ENCODE peak calls at places on chromosomes 2 and 18, in seven cellular contexts. T, A, S, E, L, K and X are unnamed samples.

GRCh38 chr2:132715554-132715953 is 45.5 kb upstream of the LYPD1 start:
- DNase-seq in K (no peak), S (no peak), T (no peak), E (no peak), L (no peak), A (no peak), X (no peak)

GRCh38 chr2:205721057-205721767 is 38.9 kb downstream of the NRP2 start:
- DNase-seq in S (no peak), L (no peak), E (no peak), A (no peak), T (no peak), K (no peak), X (no peak)

GRCh38 chr2:147739531-147739930 is 105.3 kb upstream of the ACVR2A start:
- DNase-seq in E (no peak), A (no peak), K (no peak), L (no peak), S (no peak), T (no peak), X (no peak)

GRCh38 chr2:170157025-170157684 is 20.8 kb upstream of the MYO3B start:
- DNase-seq in K (no peak), S (no peak), A (no peak), L (no peak), E (no peak), T (no peak), X (no peak)

GRCh38 chr2:168354499-168354898 is 101.6 kb upstream of the CERS6 start:
- DNase-seq in T (no peak), A (no peak), K (no peak), L (no peak), E (no peak), S (no peak), X (no peak)

GRCh38 chr2:60707750-60708371 is 48.2 kb upstream of the PAPOLG start:
- DNase-seq in A (peak; percentile 10), K (no peak), E (no peak), S (no peak), T (peak; percentile 13), L (no peak), X (no peak)

GRCh38 chr18:45652703-45653490 is 37.6 kb downstream of the SLC14A2 start:
- DNase-seq in K (no peak), T (no peak), E (no peak), A (no peak), L (no peak), S (no peak), X (no peak)

GRCh38 chr2:187034434-187034833 is 185.5 kb upstream of the ZSWIM2 start:
- DNase-seq in A (no peak), S (no peak), E (no peak), T (no peak), K (no peak), L (no peak), X (no peak)

GRCh38 chr2:39408351-39409136 is 28.5 kb downstream of the MAP4K3 start:
- DNase-seq in K (no peak), E (no peak), L (no peak), S (no peak), T (no peak), A (no peak), X (no peak)

GRCh38 chr2:166494140-166494544 is at the start of gene SCN7A:
- DNase-seq in E (no peak), S (peak; percentile 16), L (peak; percentile 79), A (no peak), K (no peak), T (peak; percentile 7), X (peak; percentile 36)

GRCh38 chr2:159637988-159638501 is 21.7 kb upstream of the BAZ2B start:
- DNase-seq in L (no peak), S (no peak), A (peak; percentile 71), T (no peak), K (no peak), E (no peak), X (no peak)

GRCh38 chr2:20093263-20094141 is 42.1 kb upstream of the LAPTM4A start:
- DNase-seq in A (peak; percentile 48), K (no peak), S (no peak), T (peak; percentile 67), L (no peak), E (peak; percentile 30), X (peak; percentile 72)

GRCh38 chr2:10913501-10914271 is 2.0 kb downstream of the KCNF1 start:
- DNase-seq in A (no peak), S (no peak), L (no peak), T (no peak), K (peak; percentile 58), E (no peak), X (no peak)

GRCh38 chr2:54680397-54681032 is 42.9 kb upstream of the EML6 start:
- DNase-seq in S (no peak), K (no peak), L (no peak), T (no peak), A (no peak), E (no peak), X (no peak)

GRCh38 chr18:37400832-37401231 is 164.8 kb downstream of the CELF4 start:
- DNase-seq in T (no peak), K (no peak), S (no peak), A (no peak), E (no peak), L (no peak), X (no peak)

GRCh38 chr18:76572517-76573247 is 77.6 kb upstream of the ZNF516 start:
- DNase-seq in S (no peak), T (no peak), E (no peak), L (no peak), K (no peak), A (no peak), X (no peak)

GRCh38 chr2:97713296-97714083 is at the start of gene ZAP70:
- DNase-seq in K (peak; percentile 86), L (no peak), S (no peak), A (no peak), E (no peak), T (no peak), X (peak; percentile 51)

GRCh38 chr2:109614715-109615636 is 812 bp downstream of the SOWAHC start:
- DNase-seq in A (no peak), K (no peak), S (no peak), T (no peak), E (no peak), L (peak; percentile 56), X (peak; percentile 79)

GRCh38 chr2:172972005-172972619 is 103.5 kb upstream of the MAP3K20 start:
- DNase-seq in S (no peak), K (peak; percentile 72), T (peak; percentile 25), A (peak; percentile 36), L (peak; percentile 56), E (no peak), X (no peak)

GRCh38 chr2:120793682-120794403 is 58.2 kb downstream of the GLI2 start:
- DNase-seq in T (no peak), L (no peak), S (no peak), A (no peak), E (no peak), K (no peak), X (no peak)

GRCh38 chr2:208096080-208096479 is 28.2 kb downstream of the CRYGD start:
- DNase-seq in S (no peak), A (no peak), K (no peak), E (no peak), L (no peak), T (no peak), X (no peak)

GRCh38 chr2:46821600-46821999 is 94.0 kb downstream of the MCFD2 start:
- DNase-seq in A (no peak), E (no peak), T (no peak), L (no peak), S (no peak), K (peak; percentile 49), X (no peak)

GRCh38 chr18:46239998-46240397 is 135.8 kb downstream of the HAUS1 start:
- DNase-seq in S (no peak), L (no peak), T (no peak), A (no peak), K (no peak), E (no peak), X (no peak)

GRCh38 chr2:25275575-25275965 is 66.2 kb downstream of the DNMT3A start:
- DNase-seq in E (no peak), K (no peak), L (no peak), A (no peak), T (no peak), S (no peak), X (no peak)

GRCh38 chr2:65413106-65413505 is 19.3 kb downstream of the SPRED2 start:
- DNase-seq in S (no peak), E (no peak), L (no peak), K (no peak), T (no peak), A (no peak), X (no peak)

GRCh38 chr2:157897106-157897971 is 21.2 kb upstream of the ACVR1 start:
- DNase-seq in A (no peak), K (peak; percentile 72), E (no peak), L (no peak), T (no peak), S (no peak), X (no peak)

GRCh38 chr2:157911646-157912217 is 35.6 kb upstream of the ACVR1 start:
- DNase-seq in L (no peak), K (no peak), A (no peak), E (no peak), S (no peak), T (no peak), X (no peak)

GRCh38 chr2:217604527-217605279 is 398.1 kb downstream of the TNS1 start:
- DNase-seq in E (no peak), S (no peak), T (no peak), K (no peak), A (no peak), L (no peak), X (no peak)

GRCh38 chr2:142223309-142223708 is 92.5 kb upstream of the LRP1B start:
- DNase-seq in E (no peak), T (no peak), L (no peak), K (no peak), S (no peak), A (no peak), X (no peak)

GRCh38 chr2:190648289-190649034 is 421 bp upstream of the NAB1 start:
- DNase-seq in K (peak; percentile 95), E (peak; percentile 62), A (peak; percentile 59), T (peak; percentile 68), L (peak; percentile 93), S (peak; percentile 84), X (peak; percentile 96)

GRCh38 chr2:239498981-239499633 is 98.3 kb upstream of the HDAC4 start:
- DNase-seq in S (peak; percentile 44), L (peak; percentile 34), K (no peak), T (no peak), E (no peak), A (no peak), X (peak; percentile 89)